ENCODE peak calls at places on chromosomes 12 and 14, in five cellular contexts. One of them, this sample, is unnamed.

GRCh38 chr12:75623631-75624118 is 112.3 kb upstream of the KRR1 start:
- DNase-seq in T47D: no peak
- DNase-seq in hepatic stellate cell: no peak
- DNase-seq in AG04449: no peak
- DNase-seq in fibroblast of mammary gland: peak; percentile 70
- DNase-seq in this sample: no peak

GRCh38 chr12:116372815-116373214 is 95.3 kb upstream of the MED13L start:
- DNase-seq in T47D: no peak
- DNase-seq in hepatic stellate cell: no peak
- DNase-seq in AG04449: no peak
- DNase-seq in fibroblast of mammary gland: no peak
- DNase-seq in this sample: no peak

GRCh38 chr14:26132061-26132460 is 465.8 kb downstream of the NOVA1 start:
- DNase-seq in T47D: no peak
- DNase-seq in hepatic stellate cell: no peak
- DNase-seq in AG04449: no peak
- DNase-seq in fibroblast of mammary gland: peak; percentile 59
- DNase-seq in this sample: no peak

GRCh38 chr14:97177016-97177415 is 379.8 kb downstream of the VRK1 start:
- DNase-seq in T47D: peak; percentile 25
- DNase-seq in hepatic stellate cell: no peak
- DNase-seq in AG04449: no peak
- DNase-seq in fibroblast of mammary gland: peak; percentile 16
- DNase-seq in this sample: no peak

GRCh38 chr12:12983420-12984035 is 16.5 kb downstream of the HEBP1 start:
- DNase-seq in T47D: no peak
- DNase-seq in hepatic stellate cell: peak; percentile 24
- DNase-seq in AG04449: no peak
- DNase-seq in fibroblast of mammary gland: peak; percentile 74
- DNase-seq in this sample: no peak

GRCh38 chr12:41956353-41956752 is 188.3 kb downstream of the GXYLT1 start:
- DNase-seq in T47D: no peak
- DNase-seq in hepatic stellate cell: no peak
- DNase-seq in AG04449: no peak
- DNase-seq in fibroblast of mammary gland: peak; percentile 2
- DNase-seq in this sample: no peak

GRCh38 chr12:104416637-104417036 is 40.1 kb upstream of the CHST11 start:
- DNase-seq in T47D: no peak
- DNase-seq in hepatic stellate cell: no peak
- DNase-seq in AG04449: no peak
- DNase-seq in fibroblast of mammary gland: no peak
- DNase-seq in this sample: no peak

GRCh38 chr12:106308611-106309010 is 6.1 kb downstream of the TCP11L2 start:
- DNase-seq in T47D: no peak
- DNase-seq in hepatic stellate cell: no peak
- DNase-seq in AG04449: no peak
- DNase-seq in fibroblast of mammary gland: no peak
- DNase-seq in this sample: no peak

GRCh38 chr14:58772814-58773620 is 135.3 kb downstream of the DACT1 start:
- DNase-seq in T47D: no peak
- DNase-seq in hepatic stellate cell: no peak
- DNase-seq in AG04449: no peak
- DNase-seq in fibroblast of mammary gland: no peak
- DNase-seq in this sample: no peak

GRCh38 chr12:16599081-16599480 is 6.9 kb downstream of the LMO3 start:
- DNase-seq in T47D: no peak
- DNase-seq in hepatic stellate cell: no peak
- DNase-seq in AG04449: no peak
- DNase-seq in fibroblast of mammary gland: no peak
- DNase-seq in this sample: no peak

This sample was measured in BJ.